ENCODE peak calls at places on chromosomes 11 and 22, in six cellular contexts. One of them, this sample, is unnamed.

GRCh38 chr22:48422900-48423480 is 1404.7 kb downstream of the BRD1 start:
- DNase-seq in left kidney: no peak
- DNase-seq in stimulated activated CD4-positive, alpha-beta T cell treated with anti-CD3 and anti-CD28 coated beads, Interleukin-12 subunit alpha, Interleukin-12 subunit beta, amount 100 ng/mL, for 48 hours: no peak
- DNase-seq in NAMALWA: no peak
- DNase-seq in HEK293T: no peak
- DNase-seq in astrocyte of the spinal cord: no peak
- DNase-seq in this sample: no peak

GRCh38 chr11:126585388-126586302 is 230.2 kb downstream of the ST3GAL4 start:
- DNase-seq in left kidney: peak; percentile 95
- DNase-seq in stimulated activated CD4-positive, alpha-beta T cell treated with anti-CD3 and anti-CD28 coated beads, Interleukin-12 subunit alpha, Interleukin-12 subunit beta, amount 100 ng/mL, for 48 hours: no peak
- DNase-seq in NAMALWA: no peak
- DNase-seq in HEK293T: peak; percentile 60
- DNase-seq in astrocyte of the spinal cord: peak; percentile 96
- DNase-seq in this sample: no peak

GRCh38 chr11:109697140-109697843 is 275.3 kb downstream of the C11orf87 start:
- DNase-seq in left kidney: peak; percentile 47
- DNase-seq in stimulated activated CD4-positive, alpha-beta T cell treated with anti-CD3 and anti-CD28 coated beads, Interleukin-12 subunit alpha, Interleukin-12 subunit beta, amount 100 ng/mL, for 48 hours: no peak
- DNase-seq in NAMALWA: peak; percentile 58
- DNase-seq in HEK293T: peak; percentile 28
- DNase-seq in astrocyte of the spinal cord: peak; percentile 57
- DNase-seq in this sample: peak; percentile 40

GRCh38 chr11:65116370-65117205 is 913 bp downstream of the ZNHIT2 start:
- DNase-seq in left kidney: peak; percentile 49
- DNase-seq in stimulated activated CD4-positive, alpha-beta T cell treated with anti-CD3 and anti-CD28 coated beads, Interleukin-12 subunit alpha, Interleukin-12 subunit beta, amount 100 ng/mL, for 48 hours: peak; percentile 67
- DNase-seq in NAMALWA: no peak
- DNase-seq in HEK293T: no peak
- DNase-seq in astrocyte of the spinal cord: peak; percentile 21
- DNase-seq in this sample: no peak

GRCh38 chr11:117668291-117668690 is 128.7 kb downstream of the DSCAML1 start:
- DNase-seq in left kidney: no peak
- DNase-seq in stimulated activated CD4-positive, alpha-beta T cell treated with anti-CD3 and anti-CD28 coated beads, Interleukin-12 subunit alpha, Interleukin-12 subunit beta, amount 100 ng/mL, for 48 hours: no peak
- DNase-seq in NAMALWA: no peak
- DNase-seq in HEK293T: no peak
- DNase-seq in astrocyte of the spinal cord: no peak
- DNase-seq in this sample: no peak

GRCh38 chr11:2827256-2827655 is 58.3 kb downstream of the CDKN1C start:
- DNase-seq in left kidney: no peak
- DNase-seq in stimulated activated CD4-positive, alpha-beta T cell treated with anti-CD3 and anti-CD28 coated beads, Interleukin-12 subunit alpha, Interleukin-12 subunit beta, amount 100 ng/mL, for 48 hours: no peak
- DNase-seq in NAMALWA: no peak
- DNase-seq in HEK293T: no peak
- DNase-seq in astrocyte of the spinal cord: peak; percentile 21
- DNase-seq in this sample: no peak

GRCh38 chr22:38843201-38843715 is 570 bp downstream of the NPTXR start:
- DNase-seq in left kidney: peak; percentile 94
- DNase-seq in stimulated activated CD4-positive, alpha-beta T cell treated with anti-CD3 and anti-CD28 coated beads, Interleukin-12 subunit alpha, Interleukin-12 subunit beta, amount 100 ng/mL, for 48 hours: peak; percentile 29
- DNase-seq in NAMALWA: no peak
- DNase-seq in HEK293T: peak; percentile 82
- DNase-seq in astrocyte of the spinal cord: peak; percentile 69
- DNase-seq in this sample: peak; percentile 29

GRCh38 chr11:80523057-80523456 is 1082.2 kb upstream of the TENM4 start:
- DNase-seq in left kidney: no peak
- DNase-seq in stimulated activated CD4-positive, alpha-beta T cell treated with anti-CD3 and anti-CD28 coated beads, Interleukin-12 subunit alpha, Interleukin-12 subunit beta, amount 100 ng/mL, for 48 hours: no peak
- DNase-seq in NAMALWA: no peak
- DNase-seq in HEK293T: no peak
- DNase-seq in astrocyte of the spinal cord: no peak
- DNase-seq in this sample: no peak

GRCh38 chr11:100637706-100638105 is 49.4 kb upstream of the ARHGAP42 start:
- DNase-seq in left kidney: peak; percentile 10
- DNase-seq in stimulated activated CD4-positive, alpha-beta T cell treated with anti-CD3 and anti-CD28 coated beads, Interleukin-12 subunit alpha, Interleukin-12 subunit beta, amount 100 ng/mL, for 48 hours: no peak
- DNase-seq in NAMALWA: no peak
- DNase-seq in HEK293T: no peak
- DNase-seq in astrocyte of the spinal cord: no peak
- DNase-seq in this sample: no peak

GRCh38 chr11:78039391-78039918 is 16.4 kb upstream of the KCTD14 start:
- DNase-seq in left kidney: no peak
- DNase-seq in stimulated activated CD4-positive, alpha-beta T cell treated with anti-CD3 and anti-CD28 coated beads, Interleukin-12 subunit alpha, Interleukin-12 subunit beta, amount 100 ng/mL, for 48 hours: no peak
- DNase-seq in NAMALWA: no peak
- DNase-seq in HEK293T: no peak
- DNase-seq in astrocyte of the spinal cord: no peak
- DNase-seq in this sample: no peak

GRCh38 chr22:38735465-38736256 is 20.1 kb downstream of the SUN2 start:
- DNase-seq in left kidney: no peak
- DNase-seq in stimulated activated CD4-positive, alpha-beta T cell treated with anti-CD3 and anti-CD28 coated beads, Interleukin-12 subunit alpha, Interleukin-12 subunit beta, amount 100 ng/mL, for 48 hours: no peak
- DNase-seq in NAMALWA: no peak
- DNase-seq in HEK293T: no peak
- DNase-seq in astrocyte of the spinal cord: no peak
- DNase-seq in this sample: no peak

GRCh38 chr11:112013501-112014164 is 11.6 kb upstream of the DLAT start:
- DNase-seq in left kidney: no peak
- DNase-seq in stimulated activated CD4-positive, alpha-beta T cell treated with anti-CD3 and anti-CD28 coated beads, Interleukin-12 subunit alpha, Interleukin-12 subunit beta, amount 100 ng/mL, for 48 hours: no peak
- DNase-seq in NAMALWA: no peak
- DNase-seq in HEK293T: no peak
- DNase-seq in astrocyte of the spinal cord: no peak
- DNase-seq in this sample: peak; percentile 47

GRCh38 chr11:121309688-121310087 is 17.1 kb downstream of the SC5D start:
- DNase-seq in left kidney: no peak
- DNase-seq in stimulated activated CD4-positive, alpha-beta T cell treated with anti-CD3 and anti-CD28 coated beads, Interleukin-12 subunit alpha, Interleukin-12 subunit beta, amount 100 ng/mL, for 48 hours: no peak
- DNase-seq in NAMALWA: no peak
- DNase-seq in HEK293T: no peak
- DNase-seq in astrocyte of the spinal cord: no peak
- DNase-seq in this sample: no peak

GRCh38 chr22:30868663-30869385 is 99.8 kb downstream of the MORC2 start:
- DNase-seq in left kidney: no peak
- DNase-seq in stimulated activated CD4-positive, alpha-beta T cell treated with anti-CD3 and anti-CD28 coated beads, Interleukin-12 subunit alpha, Interleukin-12 subunit beta, amount 100 ng/mL, for 48 hours: no peak
- DNase-seq in NAMALWA: no peak
- DNase-seq in HEK293T: no peak
- DNase-seq in astrocyte of the spinal cord: peak; percentile 22
- DNase-seq in this sample: no peak

GRCh38 chr22:38513063-38513462 is 7.0 kb upstream of the DDX17 start:
- DNase-seq in left kidney: peak; percentile 38
- DNase-seq in stimulated activated CD4-positive, alpha-beta T cell treated with anti-CD3 and anti-CD28 coated beads, Interleukin-12 subunit alpha, Interleukin-12 subunit beta, amount 100 ng/mL, for 48 hours: no peak
- DNase-seq in NAMALWA: peak; percentile 75
- DNase-seq in HEK293T: peak; percentile 45
- DNase-seq in astrocyte of the spinal cord: no peak
- DNase-seq in this sample: no peak

GRCh38 chr22:45628508-45628907 is 43.1 kb upstream of the ATXN10 start:
- DNase-seq in left kidney: peak; percentile 32
- DNase-seq in stimulated activated CD4-positive, alpha-beta T cell treated with anti-CD3 and anti-CD28 coated beads, Interleukin-12 subunit alpha, Interleukin-12 subunit beta, amount 100 ng/mL, for 48 hours: no peak
- DNase-seq in NAMALWA: no peak
- DNase-seq in HEK293T: no peak
- DNase-seq in astrocyte of the spinal cord: no peak
- DNase-seq in this sample: peak; percentile 41

GRCh38 chr22:30824711-30825110 is 130.0 kb downstream of the OSBP2 start:
- DNase-seq in left kidney: no peak
- DNase-seq in stimulated activated CD4-positive, alpha-beta T cell treated with anti-CD3 and anti-CD28 coated beads, Interleukin-12 subunit alpha, Interleukin-12 subunit beta, amount 100 ng/mL, for 48 hours: no peak
- DNase-seq in NAMALWA: no peak
- DNase-seq in HEK293T: no peak
- DNase-seq in astrocyte of the spinal cord: no peak
- DNase-seq in this sample: no peak

GRCh38 chr22:36405221-36405631 is 17.5 kb upstream of the MYH9 start:
- DNase-seq in left kidney: no peak
- DNase-seq in stimulated activated CD4-positive, alpha-beta T cell treated with anti-CD3 and anti-CD28 coated beads, Interleukin-12 subunit alpha, Interleukin-12 subunit beta, amount 100 ng/mL, for 48 hours: no peak
- DNase-seq in NAMALWA: peak; percentile 65
- DNase-seq in HEK293T: no peak
- DNase-seq in astrocyte of the spinal cord: no peak
- DNase-seq in this sample: no peak

GRCh38 chr11:125690006-125690405 is 9.4 kb upstream of the ACRV1 start:
- DNase-seq in left kidney: no peak
- DNase-seq in stimulated activated CD4-positive, alpha-beta T cell treated with anti-CD3 and anti-CD28 coated beads, Interleukin-12 subunit alpha, Interleukin-12 subunit beta, amount 100 ng/mL, for 48 hours: no peak
- DNase-seq in NAMALWA: no peak
- DNase-seq in HEK293T: no peak
- DNase-seq in astrocyte of the spinal cord: no peak
- DNase-seq in this sample: no peak

GRCh38 chr11:75325713-75326438 is 25.6 kb downstream of the ARRB1 start:
- DNase-seq in left kidney: no peak
- DNase-seq in stimulated activated CD4-positive, alpha-beta T cell treated with anti-CD3 and anti-CD28 coated beads, Interleukin-12 subunit alpha, Interleukin-12 subunit beta, amount 100 ng/mL, for 48 hours: peak; percentile 59
- DNase-seq in NAMALWA: no peak
- DNase-seq in HEK293T: no peak
- DNase-seq in astrocyte of the spinal cord: peak; percentile 86
- DNase-seq in this sample: no peak

GRCh38 chr11:67119577-67120391 is 721 bp downstream of the KDM2A start:
- DNase-seq in left kidney: peak; percentile 57
- DNase-seq in stimulated activated CD4-positive, alpha-beta T cell treated with anti-CD3 and anti-CD28 coated beads, Interleukin-12 subunit alpha, Interleukin-12 subunit beta, amount 100 ng/mL, for 48 hours: no peak
- DNase-seq in NAMALWA: peak; percentile 67
- DNase-seq in HEK293T: peak; percentile 25
- DNase-seq in astrocyte of the spinal cord: no peak
- DNase-seq in this sample: no peak

GRCh38 chr11:76147106-76147735 is 59.1 kb downstream of the WNT11 start:
- DNase-seq in left kidney: no peak
- DNase-seq in stimulated activated CD4-positive, alpha-beta T cell treated with anti-CD3 and anti-CD28 coated beads, Interleukin-12 subunit alpha, Interleukin-12 subunit beta, amount 100 ng/mL, for 48 hours: no peak
- DNase-seq in NAMALWA: no peak
- DNase-seq in HEK293T: no peak
- DNase-seq in astrocyte of the spinal cord: no peak
- DNase-seq in this sample: no peak

GRCh38 chr11:70247710-70248072 is 22.8 kb upstream of the PPFIA1 start:
- DNase-seq in left kidney: no peak
- DNase-seq in stimulated activated CD4-positive, alpha-beta T cell treated with anti-CD3 and anti-CD28 coated beads, Interleukin-12 subunit alpha, Interleukin-12 subunit beta, amount 100 ng/mL, for 48 hours: no peak
- DNase-seq in NAMALWA: no peak
- DNase-seq in HEK293T: no peak
- DNase-seq in astrocyte of the spinal cord: no peak
- DNase-seq in this sample: no peak

GRCh38 chr11:67698247-67698646 is 23.8 kb upstream of the ALDH3B2 start:
- DNase-seq in left kidney: no peak
- DNase-seq in stimulated activated CD4-positive, alpha-beta T cell treated with anti-CD3 and anti-CD28 coated beads, Interleukin-12 subunit alpha, Interleukin-12 subunit beta, amount 100 ng/mL, for 48 hours: peak; percentile 22
- DNase-seq in NAMALWA: peak; percentile 61
- DNase-seq in HEK293T: peak; percentile 47
- DNase-seq in astrocyte of the spinal cord: no peak
- DNase-seq in this sample: peak; percentile 30

GRCh38 chr22:20977516-20978170 is 4.5 kb upstream of the LZTR1 start:
- DNase-seq in left kidney: no peak
- DNase-seq in stimulated activated CD4-positive, alpha-beta T cell treated with anti-CD3 and anti-CD28 coated beads, Interleukin-12 subunit alpha, Interleukin-12 subunit beta, amount 100 ng/mL, for 48 hours: no peak
- DNase-seq in NAMALWA: no peak
- DNase-seq in HEK293T: no peak
- DNase-seq in astrocyte of the spinal cord: no peak
- DNase-seq in this sample: no peak

GRCh38 chr11:11010624-11011127 is 152.8 kb upstream of the ZBED5 start:
- DNase-seq in left kidney: peak; percentile 61
- DNase-seq in stimulated activated CD4-positive, alpha-beta T cell treated with anti-CD3 and anti-CD28 coated beads, Interleukin-12 subunit alpha, Interleukin-12 subunit beta, amount 100 ng/mL, for 48 hours: no peak
- DNase-seq in NAMALWA: no peak
- DNase-seq in HEK293T: peak; percentile 50
- DNase-seq in astrocyte of the spinal cord: peak; percentile 4
- DNase-seq in this sample: peak; percentile 48

GRCh38 chr11:72606362-72607100 is 67.7 kb downstream of the PDE2A start:
- DNase-seq in left kidney: no peak
- DNase-seq in stimulated activated CD4-positive, alpha-beta T cell treated with anti-CD3 and anti-CD28 coated beads, Interleukin-12 subunit alpha, Interleukin-12 subunit beta, amount 100 ng/mL, for 48 hours: no peak
- DNase-seq in NAMALWA: no peak
- DNase-seq in HEK293T: no peak
- DNase-seq in astrocyte of the spinal cord: no peak
- DNase-seq in this sample: no peak